ENCODE peak calls at places on chromosome 16, in five cellular contexts. M is A549, J is H1, F is K562, R is HepG2. G is an unnamed sample.

GRCh38 chr16:25063865-25064264 is 47.7 kb upstream of the LCMT1 start:
- DNase-seq in M (no peak), J (no peak), F (peak; percentile 70), R (peak; percentile 76), G (no peak)

GRCh38 chr16:48613061-48613957 is 3.3 kb upstream of the N4BP1 start:
- DNase-seq in M (peak; percentile 58), J (no peak), F (no peak), R (peak; percentile 76), G (no peak)

GRCh38 chr16:15643453-15644305 is 725 bp upstream of the MARF1 start:
- DNase-seq in M (peak; percentile 74), J (peak; percentile 49), F (no peak), R (peak; percentile 84), G (no peak)

GRCh38 chr16:67375161-67375560 is 18.1 kb downstream of the TPPP3 start:
- DNase-seq in M (no peak), J (no peak), F (no peak), R (no peak), G (no peak)

GRCh38 chr16:70157105-70157476 is 16.5 kb upstream of the CLEC18C start:
- DNase-seq in M (no peak), J (no peak), F (peak; percentile 9), R (no peak), G (no peak)

GRCh38 chr16:28292731-28293588 is 635 bp downstream of the SBK1 start:
- DNase-seq in M (no peak), J (peak; percentile 88), F (no peak), R (no peak), G (no peak)

GRCh38 chr16:68379472-68380347 is 68.6 kb downstream of the SMPD3 start:
- DNase-seq in M (no peak), J (no peak), F (peak; percentile 43), R (no peak), G (no peak)

GRCh38 chr16:2213817-2214720 is 571 bp downstream of the PGP start:
- DNase-seq in M (no peak), J (no peak), F (no peak), R (no peak), G (no peak)

GRCh38 chr16:785563-786535 is 2.3 kb downstream of the RPUSD1 start:
- DNase-seq in M (peak; percentile 77), J (peak; percentile 97), F (peak; percentile 70), R (peak; percentile 31), G (no peak)

GRCh38 chr16:11349599-11350276 is 4.5 kb downstream of the RMI2 start:
- DNase-seq in M (no peak), J (no peak), F (no peak), R (no peak), G (no peak)

GRCh38 chr16:56669005-56669839 is at the start of gene MT1H:
- DNase-seq in M (no peak), J (peak; percentile 69), F (no peak), R (no peak), G (no peak)

GRCh38 chr16:89912627-89913026 is 6.0 kb upstream of the MC1R start:
- DNase-seq in M (no peak), J (no peak), F (no peak), R (no peak), G (no peak)

GRCh38 chr16:64481497-64481896 is 640.4 kb downstream of the CDH11 start:
- DNase-seq in M (no peak), J (no peak), F (no peak), R (no peak), G (no peak)

GRCh38 chr16:56354746-56355145 is 70.6 kb downstream of the AMFR start:
- DNase-seq in M (no peak), J (no peak), F (no peak), R (no peak), G (no peak)

GRCh38 chr16:19118938-19119431 is 5.2 kb downstream of the ITPRIPL2 start:
- DNase-seq in M (peak; percentile 71), J (no peak), F (peak; percentile 73), R (no peak), G (no peak)

GRCh38 chr16:87458424-87458915 is 34.4 kb downstream of the ZCCHC14 start:
- DNase-seq in M (no peak), J (no peak), F (no peak), R (no peak), G (no peak)

GRCh38 chr16:10465821-10466220 is 80.0 kb downstream of the ATF7IP2 start:
- DNase-seq in M (no peak), J (no peak), F (no peak), R (no peak), G (no peak)

GRCh38 chr16:4344659-4345438 is 6.3 kb downstream of the PAM16 start:
- DNase-seq in M (peak; percentile 44), J (no peak), F (peak; percentile 12), R (peak; percentile 87), G (no peak)

GRCh38 chr16:67884684-67885083 is at the start of gene NRN1L:
- DNase-seq in M (no peak), J (peak; percentile 94), F (peak; percentile 95), R (no peak), G (no peak)

GRCh38 chr16:1823821-1824220 is 2.8 kb downstream of the HAGH start:
- DNase-seq in M (peak; percentile 70), J (peak; percentile 58), F (peak; percentile 47), R (peak; percentile 75), G (no peak)

GRCh38 chr16:28823291-28823718 is 506 bp downstream of the ATXN2L start:
- DNase-seq in M (no peak), J (no peak), F (no peak), R (no peak), G (no peak)

GRCh38 chr16:8905795-8906591 is 23.8 kb downstream of the LITAFD start:
- DNase-seq in M (no peak), J (no peak), F (peak; percentile 41), R (peak; percentile 32), G (no peak)

GRCh38 chr16:31479752-31480151 is 3.2 kb upstream of the SLC5A2 start:
- DNase-seq in M (no peak), J (no peak), F (no peak), R (no peak), G (no peak)

GRCh38 chr16:72241930-72242329 is 70.0 kb upstream of the PMFBP1 start:
- DNase-seq in M (peak; percentile 60), J (no peak), F (peak; percentile 40), R (peak; percentile 52), G (no peak)

GRCh38 chr16:14302031-14302398 is 230.9 kb downstream of the MRTFB start:
- DNase-seq in M (peak; percentile 81), J (no peak), F (peak; percentile 87), R (peak; percentile 49), G (no peak)
- TF ChIP-seq HDAC2 in M (no peak), J (no peak), F (no peak), R (no peak), G (no peak)

DNA sequence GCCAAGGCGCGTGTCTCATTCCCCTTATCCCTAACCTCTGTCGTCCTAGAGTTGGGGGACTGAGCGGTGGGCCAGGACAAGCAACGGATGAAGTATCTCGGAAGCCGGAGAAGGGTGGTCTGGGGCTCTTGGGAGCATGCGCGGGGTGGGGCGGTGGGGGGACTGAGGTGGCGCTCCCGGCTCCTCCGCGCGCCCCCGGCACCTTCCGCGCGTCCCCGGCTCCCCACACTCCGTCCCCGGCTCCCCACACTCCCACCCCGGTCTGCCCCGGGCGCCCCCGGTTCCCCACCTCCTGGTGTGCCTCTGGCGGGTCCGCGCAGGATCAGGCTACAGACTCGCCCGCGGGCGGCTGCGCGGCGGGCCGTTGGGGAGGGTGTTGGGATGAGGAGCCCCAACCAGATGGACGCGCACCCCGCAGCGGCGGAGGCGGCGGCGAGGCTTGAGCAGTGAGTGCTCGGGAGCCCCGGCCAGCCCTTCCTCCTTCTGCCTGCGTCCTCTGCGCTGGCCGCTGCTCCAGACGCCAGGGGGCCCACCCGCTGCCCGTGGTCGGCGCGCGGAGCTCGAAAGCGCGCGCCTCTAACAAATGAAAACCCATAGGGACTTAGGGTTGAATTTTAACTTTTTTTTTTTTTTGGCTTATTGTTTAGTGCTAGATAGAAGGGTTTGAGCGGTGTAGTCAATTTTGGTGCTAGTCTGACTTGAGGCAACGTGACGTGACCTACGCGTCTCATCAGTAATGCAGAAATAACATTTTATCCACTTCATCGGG is 5.6 kb upstream of the CRYM start:
- DNase-seq in M (peak; percentile 65), J (peak; percentile 87), F (no peak), R (peak; percentile 51), G (no peak)
- TF ChIP-seq HDAC2 in M (peak; percentile 51), J (no peak), F (no peak), R (no peak), G (no peak)

DNA sequence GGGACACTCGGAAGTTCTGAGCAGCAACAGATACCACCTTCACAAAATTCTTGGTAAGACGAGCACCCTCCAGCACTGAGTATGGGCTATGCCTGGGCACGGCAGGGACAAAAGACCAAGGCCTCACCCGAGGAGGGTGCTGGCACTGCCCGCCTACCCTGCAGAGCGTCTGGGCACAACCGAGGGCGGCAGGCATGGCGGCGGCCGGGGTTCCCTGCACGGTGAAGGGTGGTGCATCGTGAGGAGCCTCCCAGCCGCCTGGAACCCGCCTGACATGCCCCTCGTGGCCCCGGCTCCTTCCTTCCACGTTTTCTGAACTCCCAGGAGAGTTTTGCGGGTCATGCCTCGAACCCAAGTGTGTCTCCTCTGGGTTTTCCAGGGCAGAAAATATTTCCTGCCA is 18.9 kb downstream of the GALNS start:
- DNase-seq in M (no peak), J (no peak), F (no peak), R (no peak), G (no peak)
- TF ChIP-seq HDAC2 in M (no peak), J (no peak), F (no peak), R (no peak), G (no peak)

DNA sequence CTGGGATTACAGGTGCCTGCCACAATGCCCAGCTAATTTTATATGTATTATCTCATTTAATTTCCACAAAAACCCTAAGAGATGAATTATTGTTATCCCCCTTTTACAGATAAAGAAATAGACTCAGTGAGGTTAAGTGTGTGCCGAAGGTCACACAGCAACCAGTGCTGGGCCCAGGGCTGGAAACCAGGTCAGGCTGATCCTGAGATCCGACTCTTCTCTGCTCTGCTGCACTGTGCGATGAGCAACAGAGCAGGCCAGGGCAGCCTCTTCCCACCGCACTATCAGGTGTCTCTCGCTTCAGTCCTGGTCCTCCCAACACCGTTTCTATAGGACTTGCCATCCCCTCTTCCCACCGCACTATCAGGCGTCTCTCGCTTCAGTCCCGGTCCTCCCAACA is 24.8 kb downstream of the GINS3 start:
- DNase-seq in M (no peak), J (no peak), F (no peak), R (no peak), G (no peak)
- TF ChIP-seq HDAC2 in M (no peak), J (no peak), F (no peak), R (no peak), G (no peak)

GRCh38 chr16:77711775-77712174 is 10.5 kb upstream of the NUDT7 start:
- DNase-seq in M (no peak), J (no peak), F (no peak), R (peak; percentile 52), G (no peak)
- TF ChIP-seq HDAC2 in M (no peak), J (no peak), F (no peak), R (peak; percentile 28), G (no peak)